ENCODE peak calls at places on chromosomes 13 and 19, in seven cellular contexts. U is skeletal muscle cell; G is ELR; Q is T follicular helper cell; H is activated naive CD4-positive, alpha-beta T cell treated with anti-CD3 and anti-CD28 coated beads, Interleukin-2, amount 50 U/mL, for 72 hours; D is mesenteric fat pad; K is stimulated activated CD8-positive, alpha-beta memory T cell treated with anti-CD3 and anti-CD28 coated beads, Interleukin-7, amount 100 ng/mL, for 1 hour. N is an unnamed sample.

GRCh38 chr19:10290876-10291553 is 1.3 kb downstream of the ICAM5 start:
- DNase-seq in U (no peak), G (peak), Q (no peak), H (no peak), D (no peak), K (no peak), N (no peak)

GRCh38 chr19:1090731-1091543 is 4.2 kb downstream of the POLR2E start:
- DNase-seq in U (no peak), G (no peak), Q (no peak), H (no peak), D (no peak), K (no peak), N (no peak)

GRCh38 chr19:30419581-30420180 is 47.5 kb downstream of the ZNF536 start:
- DNase-seq in U (no peak), G (no peak), Q (no peak), H (no peak), D (no peak), K (no peak), N (no peak)

GRCh38 chr19:39379865-39380399 is 11.0 kb downstream of the PAF1 start:
- DNase-seq in U (no peak), G (no peak), Q (no peak), H (no peak), D (no peak), K (no peak), N (no peak)

GRCh38 chr19:9309974-9310446 is 372 bp upstream of the ZNF699 start:
- DNase-seq in U (peak), G (peak), Q (no peak), H (no peak), D (peak), K (no peak), N (peak)

GRCh38 chr13:24306632-24307031 is 2.7 kb upstream of the C1QTNF9 start:
- DNase-seq in U (no peak), G (peak), Q (no peak), H (no peak), D (no peak), K (no peak), N (no peak)

GRCh38 chr19:29115181-29115580 is 97.8 kb downstream of the UQCRFS1 start:
- DNase-seq in U (no peak), G (no peak), Q (no peak), H (no peak), D (peak), K (no peak), N (no peak)

GRCh38 chr13:110206170-110206569 is 100.8 kb downstream of the COL4A1 start:
- DNase-seq in U (no peak), G (no peak), Q (no peak), H (no peak), D (no peak), K (no peak), N (no peak)

GRCh38 chr19:19304186-19304975 is 15.9 kb downstream of the SUGP1 start:
- DNase-seq in U (no peak), G (no peak), Q (no peak), H (no peak), D (no peak), K (no peak), N (no peak)

GRCh38 chr19:34364830-34365462 is at the start of gene GPI:
- DNase-seq in U (no peak), G (peak), Q (peak), H (peak), D (peak), K (peak), N (peak)

GRCh38 chr13:28531195-28531955 is 36.4 kb upstream of the FLT1 start:
- DNase-seq in U (no peak), G (peak), Q (no peak), H (no peak), D (no peak), K (no peak), N (no peak)

GRCh38 chr19:16160943-16161560 is 12.3 kb downstream of the CIB3 start:
- DNase-seq in U (peak), G (peak), Q (no peak), H (peak), D (no peak), K (no peak), N (no peak)

GRCh38 chr13:64471916-64472315 is 2758.2 kb downstream of the PCDH9 start:
- DNase-seq in U (peak), G (peak), Q (no peak), H (no peak), D (no peak), K (no peak), N (no peak)

GRCh38 chr13:42574011-42574410 is at the start of gene TNFSF11:
- DNase-seq in U (no peak), G (no peak), Q (no peak), H (no peak), D (no peak), K (no peak), N (no peak)

GRCh38 chr19:5355693-5356092 is 15.1 kb upstream of the PTPRS start:
- DNase-seq in U (no peak), G (no peak), Q (no peak), H (no peak), D (no peak), K (no peak), N (no peak)

N was measured in cerebellar nuclear complex.